ENCODE peak calls at places on chromosomes 2 and 18, in seven cellular contexts. G is fibroblast of lung, J is psoas muscle, W is epithelial cell of esophagus, U is adrenal gland, S is HFFc6, B is nephron progenitor cell. T is an unnamed sample.
A peak's percentile ranks its signal among the peaks of the same experiment; 100 is the strongest.

GRCh38 chr2:105539331-105539730 is 140.5 kb upstream of the FHL2 start:
- DNase-seq in G (no peak), J (no peak), W (no peak), U (no peak), S (no peak), B (no peak), T (no peak)

GRCh38 chr2:70851704-70852103 is 16.1 kb upstream of the CD207 start:
- DNase-seq in G (no peak), J (no peak), W (peak; percentile 35), U (no peak), S (no peak), B (no peak), T (no peak)

GRCh38 chr2:239445771-239446524 is 45.1 kb upstream of the HDAC4 start:
- DNase-seq in G (peak; percentile 43), J (no peak), W (no peak), U (no peak), S (no peak), B (no peak), T (no peak)

GRCh38 chr2:141911485-141912066 is 219.2 kb downstream of the LRP1B start:
- DNase-seq in G (peak; percentile 42), J (no peak), W (peak; percentile 60), U (peak; percentile 20), S (no peak), B (peak; percentile 31), T (no peak)

GRCh38 chr2:239361311-239361642 is 39.5 kb downstream of the HDAC4 start:
- DNase-seq in G (peak; percentile 43), J (no peak), W (no peak), U (peak; percentile 20), S (peak; percentile 18), B (no peak), T (no peak)

GRCh38 chr18:73908323-73908722 is 239.3 kb downstream of the FBXO15 start:
- DNase-seq in G (peak; percentile 20), J (no peak), W (peak; percentile 63), U (no peak), S (peak; percentile 30), B (peak; percentile 72), T (no peak)

GRCh38 chr2:32945286-32945685 is 1.5 kb upstream of the LTBP1 start:
- DNase-seq in G (no peak), J (no peak), W (no peak), U (no peak), S (no peak), B (no peak), T (no peak)

GRCh38 chr18:79522451-79523220 is 126.9 kb downstream of the NFATC1 start:
- DNase-seq in G (no peak), J (no peak), W (no peak), U (peak; percentile 14), S (no peak), B (no peak), T (no peak)

GRCh38 chr2:149169653-149170052 is 131.2 kb downstream of the LYPD6B start:
- DNase-seq in G (no peak), J (no peak), W (peak; percentile 95), U (no peak), S (peak; percentile 30), B (no peak), T (no peak)

GRCh38 chr2:175605989-175606841 is 395.9 kb downstream of the LNPK start:
- DNase-seq in G (peak; percentile 18), J (no peak), W (peak; percentile 32), U (no peak), S (no peak), B (no peak), T (no peak)

GRCh38 chr2:9638532-9638931 is 7.7 kb upstream of the YWHAQ start:
- DNase-seq in G (peak; percentile 97), J (peak; percentile 84), W (peak; percentile 75), U (peak; percentile 85), S (peak; percentile 90), B (no peak), T (peak; percentile 83)

GRCh38 chr2:105294844-105295481 is 34.6 kb downstream of the TGFBRAP1 start:
- DNase-seq in G (peak; percentile 69), J (no peak), W (peak; percentile 73), U (peak; percentile 82), S (peak; percentile 57), B (peak; percentile 73), T (peak; percentile 71)

GRCh38 chr18:5515007-5515744 is 28.6 kb downstream of the EPB41L3 start:
- DNase-seq in G (no peak), J (no peak), W (no peak), U (no peak), S (no peak), B (no peak), T (no peak)

GRCh38 chr2:20590704-20591515 is 60.0 kb downstream of the HS1BP3 start:
- DNase-seq in G (peak; percentile 56), J (no peak), W (no peak), U (no peak), S (no peak), B (no peak), T (no peak)

GRCh38 chr2:33240178-33240577 is 236.3 kb upstream of the RASGRP3 start:
- DNase-seq in G (peak; percentile 72), J (no peak), W (peak; percentile 79), U (no peak), S (peak; percentile 53), B (no peak), T (no peak)

GRCh38 chr2:241563981-241564595 is 5.5 kb downstream of the BOK start:
- DNase-seq in G (no peak), J (no peak), W (no peak), U (no peak), S (no peak), B (no peak), T (no peak)
- TF ChIP-seq CTCF in G (no peak), J (no peak), W (no peak), U (no peak), S (no peak), B (no peak), T (no peak)

GRCh38 chr18:44915661-44916060 is 235.0 kb downstream of the SETBP1 start:
- DNase-seq in G (no peak), J (no peak), W (no peak), U (no peak), S (no peak), B (no peak), T (no peak)
- TF ChIP-seq CTCF in G (no peak), J (no peak), W (no peak), U (no peak), S (no peak), B (no peak), T (no peak)

GRCh38 chr2:118224888-118225264 is 136.6 kb downstream of the INSIG2 start:
- DNase-seq in G (no peak), J (no peak), W (no peak), U (no peak), S (no peak), B (no peak), T (no peak)

GRCh38 chr2:118222643-118223486 is 134.6 kb downstream of the INSIG2 start:
- DNase-seq in G (peak; percentile 4), J (no peak), W (no peak), U (no peak), S (no peak), B (no peak), T (no peak)

GRCh38 chr2:118223487-118224136 is 135.3 kb downstream of the INSIG2 start:
- DNase-seq in G (peak; percentile 15), J (no peak), W (no peak), U (no peak), S (no peak), B (peak; percentile 25), T (no peak)

GRCh38 chr2:118224144-118224887 is 136.0 kb downstream of the INSIG2 start:
- DNase-seq in G (peak; percentile 12), J (peak; percentile 26), W (peak; percentile 33), U (no peak), S (no peak), B (peak; percentile 63), T (no peak)

DNA sequence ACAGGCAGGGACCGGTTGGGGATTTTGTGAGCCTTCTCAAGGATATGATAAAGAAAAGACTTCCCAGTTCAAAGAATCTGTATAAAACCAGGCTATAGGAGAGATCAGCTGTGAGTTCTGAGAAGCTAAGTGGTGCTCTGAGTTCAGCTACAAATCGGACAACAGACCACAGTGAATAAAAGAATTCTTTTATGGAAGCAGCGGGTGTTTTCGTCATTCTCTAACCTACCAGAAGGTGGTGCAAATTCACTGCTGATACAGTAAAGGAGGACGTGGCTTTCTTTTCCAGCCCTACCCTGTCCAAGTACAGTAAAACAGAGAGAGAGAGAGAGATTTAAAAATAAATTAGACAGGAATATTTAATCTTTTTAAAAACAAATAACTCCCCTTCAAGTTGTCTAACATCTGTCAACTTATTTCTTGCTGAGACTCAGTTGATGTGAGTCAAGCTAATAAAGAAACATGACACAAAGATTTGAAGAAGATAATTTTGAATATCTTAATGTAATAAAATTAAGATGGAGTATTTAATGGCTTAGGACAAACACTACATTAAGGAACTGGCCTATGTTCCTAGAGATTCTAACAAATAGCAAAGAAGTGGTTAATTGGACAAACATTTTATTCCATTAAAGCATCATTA is 133.8 kb downstream of the INSIG2 start:
- DNase-seq in G (peak; percentile 78), J (no peak), W (peak; percentile 80), U (peak; percentile 59), S (peak; percentile 67), B (peak; percentile 53), T (no peak)
- TF ChIP-seq CTCF in G (peak; percentile 76), J (peak; percentile 68), W (peak; percentile 74), U (peak; percentile 65), S (peak; percentile 86), B (peak; percentile 72), T (peak; percentile 67)

GRCh38 chr18:63073481-63073880 is 246.1 kb downstream of the BCL2 start:
- DNase-seq in G (no peak), J (no peak), W (no peak), U (no peak), S (no peak), B (no peak), T (no peak)
- TF ChIP-seq CTCF in G (no peak), J (no peak), W (peak; percentile 28), U (no peak), S (no peak), B (no peak), T (no peak)

DNA sequence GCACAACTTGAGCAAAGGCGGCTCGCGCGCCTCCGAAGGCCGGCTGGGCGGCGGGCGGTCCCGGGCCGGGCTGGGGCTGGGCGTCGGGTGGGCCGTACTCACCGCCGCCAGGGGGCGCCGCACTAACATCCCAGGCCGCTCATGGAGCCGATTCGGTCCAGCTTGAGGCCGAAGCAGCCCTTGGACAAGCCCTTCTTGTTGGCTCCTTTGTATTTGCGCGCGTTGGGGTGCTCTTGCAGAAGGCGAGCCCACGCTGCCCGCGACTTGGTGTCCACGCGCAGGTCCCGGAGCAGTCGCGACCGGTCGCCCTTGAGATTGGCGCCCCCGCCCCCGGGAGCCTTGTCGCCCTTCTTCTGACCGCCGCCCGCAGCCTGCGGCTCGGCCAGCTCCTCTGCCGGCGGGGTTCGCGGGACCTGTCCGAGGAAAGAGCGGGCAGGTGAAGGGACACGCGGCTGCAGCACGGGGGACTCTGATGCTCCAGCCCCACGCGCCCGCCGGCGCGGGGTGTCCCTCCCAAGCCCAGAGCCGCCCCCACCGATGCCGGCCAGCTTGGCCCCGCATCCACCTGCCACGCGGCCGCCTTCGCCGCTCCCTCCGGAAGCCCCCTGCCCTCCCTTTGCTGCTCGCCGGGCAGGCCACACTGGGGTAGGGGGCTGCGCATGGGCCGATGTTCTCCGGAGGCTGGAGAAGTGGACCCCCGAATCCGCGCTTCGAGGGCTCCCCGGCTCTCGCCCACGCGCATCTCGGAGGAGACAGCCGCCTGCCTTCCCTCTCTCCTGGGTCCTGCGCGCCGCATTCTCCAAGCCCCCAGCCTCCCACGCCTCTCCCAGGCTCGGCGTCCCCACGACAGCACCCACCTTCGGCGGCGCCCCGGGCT is 655 bp downstream of the NPPC start:
- DNase-seq in G (peak; percentile 87), J (peak; percentile 86), W (peak; percentile 83), U (peak; percentile 89), S (peak; percentile 64), B (peak; percentile 92), T (peak; percentile 72)
- TF ChIP-seq CTCF in G (peak; percentile 62), J (peak; percentile 94), W (peak; percentile 55), U (peak; percentile 95), S (peak; percentile 99), B (peak; percentile 85), T (peak; percentile 62)

GRCh38 chr2:168614291-168615018 is 158.4 kb downstream of the CERS6 start:
- DNase-seq in G (no peak), J (no peak), W (peak; percentile 98), U (no peak), S (no peak), B (no peak), T (no peak)
- TF ChIP-seq CTCF in G (no peak), J (no peak), W (peak; percentile 41), U (no peak), S (peak; percentile 50), B (no peak), T (no peak)

T was measured in dorsolateral prefrontal cortex.